ENCODE peak calls at places on chromosome 22, in eight cellular contexts. D is heart left ventricle, K is spleen, C is hepatocyte, V is psoas muscle, W is OCI-LY7, F is Peyer's patch, S is right atrium auricular region. M is an unnamed sample.

GRCh38 chr22:47784367-47784983 is 1022.0 kb downstream of the TBC1D22A start:
- DNase-seq in V (no peak), F (no peak), K (peak; percentile 35), W (no peak), C (no peak), D (no peak), S (peak; percentile 36), M (no peak)

GRCh38 chr22:32446321-32446720 is 17.9 kb downstream of the BPIFC start:
- DNase-seq in K (no peak), F (no peak), W (no peak), S (no peak), D (no peak), C (no peak), V (no peak), M (no peak)

GRCh38 chr22:41565403-41566054 is 4.7 kb downstream of the CSDC2 start:
- DNase-seq in F (no peak), S (no peak), D (peak; percentile 63), K (no peak), C (peak; percentile 67), V (no peak), W (no peak), M (no peak)

GRCh38 chr22:35582861-35583670 is 34.1 kb downstream of the MB start:
- DNase-seq in V (peak; percentile 77), C (peak; percentile 82), D (peak; percentile 66), S (no peak), W (peak; percentile 77), F (peak; percentile 52), K (peak; percentile 84), M (no peak)

GRCh38 chr22:23282089-23282501 is 101.8 kb downstream of the BCR start:
- DNase-seq in D (peak; percentile 71), V (peak; percentile 64), S (peak; percentile 73), F (no peak), K (no peak), C (no peak), W (no peak), M (peak; percentile 97)

GRCh38 chr22:28994522-28994921 is 67.1 kb downstream of the C22orf31 start:
- DNase-seq in K (no peak), S (no peak), D (no peak), W (no peak), C (no peak), F (no peak), V (no peak), M (no peak)

GRCh38 chr22:48734961-48735360 is 1092.7 kb downstream of the BRD1 start:
- DNase-seq in W (no peak), C (no peak), D (peak; percentile 2), S (no peak), K (peak; percentile 14), V (no peak), F (no peak), M (peak; percentile 8)

GRCh38 chr22:23225724-23226496 is 45.6 kb downstream of the BCR start:
- DNase-seq in C (no peak), F (no peak), W (no peak), K (peak; percentile 83), S (no peak), D (peak; percentile 53), V (no peak), M (peak; percentile 80)

GRCh38 chr22:35628732-35629131 is 11.6 kb upstream of the MB start:
- DNase-seq in F (no peak), K (no peak), D (no peak), W (no peak), S (no peak), V (no peak), C (no peak), M (no peak)

GRCh38 chr22:49957826-49958461 is 2.6 kb upstream of the PIM3 start:
- DNase-seq in K (peak; percentile 77), C (no peak), D (peak; percentile 24), F (no peak), S (no peak), V (peak; percentile 42), W (no peak), M (no peak)

GRCh38 chr22:36233796-36234195 is 5.5 kb downstream of the APOL2 start:
- DNase-seq in C (no peak), W (no peak), V (no peak), S (no peak), D (no peak), F (no peak), K (no peak), M (no peak)

GRCh38 chr22:28593299-28593698 is 86.3 kb downstream of the TTC28 start:
- DNase-seq in V (no peak), C (no peak), K (no peak), D (no peak), F (no peak), S (no peak), W (no peak), M (no peak)

GRCh38 chr22:45098056-45098455 is 65.7 kb upstream of the NUP50 start:
- DNase-seq in K (no peak), C (no peak), D (no peak), V (no peak), S (no peak), W (no peak), F (no peak), M (no peak)

GRCh38 chr22:29702931-29703594 is 16.7 kb upstream of the CABP7 start:
- DNase-seq in W (peak; percentile 72), S (no peak), D (peak; percentile 39), V (peak; percentile 78), C (no peak), K (no peak), F (no peak), M (no peak)

GRCh38 chr22:48318173-48318572 is 1509.5 kb downstream of the BRD1 start:
- DNase-seq in D (no peak), F (no peak), C (no peak), V (no peak), W (no peak), K (no peak), S (no peak), M (peak; percentile 9)

GRCh38 chr22:23745780-23746179 is 5.1 kb downstream of the ZNF70 start:
- DNase-seq in S (no peak), W (no peak), F (no peak), D (no peak), C (no peak), V (no peak), K (no peak), M (no peak)

GRCh38 chr22:38841635-38842034 is 2.2 kb downstream of the NPTXR start:
- DNase-seq in C (no peak), D (no peak), W (no peak), K (no peak), V (no peak), F (no peak), S (no peak), M (no peak)

DNA sequence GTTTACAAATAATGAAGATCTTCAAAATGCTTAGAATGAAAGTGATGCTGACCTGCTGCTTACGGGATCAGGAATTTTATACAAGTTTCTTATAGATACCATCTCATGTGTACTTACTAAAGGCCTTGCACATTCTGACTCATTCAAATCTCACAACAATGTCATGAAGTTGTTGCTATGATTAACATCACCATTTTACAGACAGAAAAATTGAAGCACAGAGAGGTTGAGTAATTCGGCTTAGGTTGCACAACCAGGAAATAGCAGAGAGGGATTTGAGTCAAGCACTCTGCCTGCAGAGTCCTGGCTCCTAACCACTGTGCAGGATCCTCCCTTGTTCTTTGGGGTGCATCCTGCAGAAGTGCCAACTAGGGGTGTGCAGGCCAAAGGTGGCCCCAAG is 471.9 kb downstream of the MIAT start:
- DNase-seq in C (no peak), W (no peak), D (no peak), K (no peak), S (no peak), F (no peak), V (no peak), M (no peak)
- TF ChIP-seq CTCF in C (no peak), W (no peak), D (no peak), K (no peak), S (no peak), F (no peak), V (no peak), M (no peak)

GRCh38 chr22:21754523-21755128 is 19.0 kb upstream of the YPEL1 start:
- DNase-seq in F (peak; percentile 22), K (peak; percentile 75), V (peak; percentile 57), D (peak; percentile 56), S (peak; percentile 64), C (no peak), W (peak; percentile 72), M (no peak)
- H3K27ac ChIP-seq in F (no peak overlapping the region), K (peak overlapping the region; percentile 25), V (no peak overlapping the region), D (no peak overlapping the region), S (peak overlapping the region; percentile 14), C (no peak overlapping the region), W (peak overlapping the region; percentile 16), M (no peak overlapping the region)

GRCh38 chr22:39938509-39938908 is 21.7 kb upstream of the TMA7B start:
- DNase-seq in S (no peak), V (no peak), K (no peak), D (no peak), F (no peak), C (no peak), W (no peak), M (no peak)

GRCh38 chr22:39939830-39940229 is 20.4 kb upstream of the TMA7B start:
- DNase-seq in V (no peak), W (no peak), D (no peak), K (no peak), F (no peak), S (no peak), C (no peak), M (no peak)

GRCh38 chr22:39942433-39943213 is 17.6 kb upstream of the TMA7B start:
- DNase-seq in S (no peak), D (no peak), K (no peak), C (no peak), W (no peak), V (no peak), F (no peak), M (no peak)

GRCh38 chr22:39941661-39942060 is 18.5 kb upstream of the TMA7B start:
- DNase-seq in D (no peak), C (no peak), S (no peak), K (no peak), W (no peak), V (no peak), F (no peak), M (no peak)

GRCh38 chr22:39940757-39941305 is 19.4 kb upstream of the TMA7B start:
- DNase-seq in C (no peak), W (peak; percentile 39), D (no peak), V (no peak), K (no peak), S (no peak), F (no peak), M (no peak)
- TF ChIP-seq CTCF in C (no peak), W (peak; percentile 67), D (no peak), V (no peak), K (peak; percentile 46), S (no peak), F (peak; percentile 45), M (no peak)

DNA sequence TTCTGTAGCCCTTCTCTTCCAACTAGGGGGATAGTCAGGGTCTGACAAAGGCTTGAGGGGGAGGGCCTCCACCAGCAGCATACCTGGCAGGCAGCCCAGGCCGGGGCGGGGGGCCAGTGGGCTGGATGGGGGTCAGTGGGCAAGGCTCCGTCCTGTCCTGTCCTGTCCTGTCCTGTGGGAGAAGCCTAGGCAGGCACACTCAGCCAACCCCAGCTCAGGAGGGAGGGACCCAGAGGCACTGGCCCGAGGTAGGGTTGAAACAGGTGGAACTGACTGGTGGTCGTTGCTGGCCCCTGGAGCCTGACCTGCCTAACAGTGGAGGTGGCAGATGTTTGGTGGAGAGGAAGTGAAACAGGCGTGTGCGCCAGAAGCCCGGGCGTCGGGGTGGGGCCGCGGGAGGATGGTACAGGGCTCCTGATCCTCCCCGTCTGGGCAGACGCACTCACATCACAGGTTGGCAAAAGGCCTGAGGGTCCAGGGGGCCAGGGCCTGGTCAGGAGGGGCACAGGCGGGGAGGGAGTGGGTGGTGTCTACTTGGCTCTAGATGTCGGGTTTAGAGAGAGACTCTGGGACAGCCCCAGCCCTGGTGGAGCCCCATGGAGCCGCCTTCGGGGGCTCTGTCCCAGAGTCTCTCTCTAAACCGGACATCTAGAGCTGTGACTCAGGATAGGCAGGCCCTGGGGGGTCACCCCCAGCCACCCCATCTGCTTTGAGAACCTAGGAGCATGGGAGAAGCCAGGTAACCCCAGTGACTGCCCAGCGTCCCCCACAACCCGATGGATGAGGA is 32.5 kb upstream of the GRAMD4 start:
- DNase-seq in F (peak; percentile 87), C (peak; percentile 5), S (no peak), V (peak; percentile 70), W (peak; percentile 92), D (peak; percentile 71), K (peak; percentile 96), M (no peak)
- H3K27ac ChIP-seq in F (peak overlapping the region; percentile 13), C (no peak overlapping the region), S (peak overlapping the region; percentile 92), V (no peak overlapping the region), W (peak overlapping the region; percentile 83), D (peak overlapping the region; percentile 92), K (peak overlapping the region; percentile 91), M (no peak overlapping the region)